ENCODE peak calls at places on chromosomes 13 and 19, in eight cellular contexts. U is WERI-Rb-1, Y is heart left ventricle, J is OCI-LY7, H is colonic mucosa, K is body of pancreas, S is gastrocnemius medialis, W is hepatocyte. M is an unnamed sample.

GRCh38 chr19:35029737-35030256 is 473 bp upstream of the SCN1B start:
- DNase-seq in H (no peak), Y (no peak), J (no peak), W (no peak), K (no peak), S (peak; percentile 56), U (peak; percentile 33), M (no peak)

GRCh38 chr13:75486146-75486545 is 4.2 kb upstream of the TBC1D4 start:
- DNase-seq in K (no peak), Y (no peak), S (no peak), W (no peak), H (no peak), U (no peak), J (no peak), M (no peak)

GRCh38 chr19:28940751-28941500 is 272.0 kb downstream of the UQCRFS1 start:
- DNase-seq in U (no peak), W (no peak), J (no peak), K (no peak), H (no peak), S (no peak), Y (no peak), M (no peak)

GRCh38 chr19:8307965-8308866 is at the start of gene CD320:
- DNase-seq in Y (peak; percentile 94), U (peak; percentile 91), K (peak; percentile 90), J (peak; percentile 90), H (peak; percentile 93), W (peak; percentile 96), S (peak; percentile 84), M (peak; percentile 71)

GRCh38 chr13:80237646-80238045 is 103.3 kb downstream of the SPRY2 start:
- DNase-seq in U (no peak), Y (no peak), J (no peak), W (no peak), S (no peak), K (no peak), H (no peak), M (no peak)

GRCh38 chr19:31149306-31149975 is 199.8 kb downstream of the TSHZ3 start:
- DNase-seq in S (no peak), K (no peak), H (no peak), J (no peak), W (no peak), U (peak; percentile 64), Y (no peak), M (no peak)

GRCh38 chr13:112012705-112013085 is 54.3 kb upstream of the SOX1 start:
- DNase-seq in W (no peak), H (no peak), J (no peak), K (no peak), Y (no peak), S (no peak), U (no peak), M (no peak)

GRCh38 chr13:46751811-46752635 is 44.9 kb downstream of the ESD start:
- DNase-seq in U (peak; percentile 14), S (no peak), W (no peak), H (no peak), Y (no peak), J (peak; percentile 65), K (peak; percentile 34), M (peak; percentile 25)

GRCh38 chr19:29266001-29266400 is 53.0 kb upstream of the UQCRFS1 start:
- DNase-seq in K (no peak), W (no peak), S (no peak), J (no peak), Y (no peak), U (no peak), H (no peak), M (no peak)

GRCh38 chr19:18932216-18932841 is 8.7 kb downstream of the HOMER3 start:
- DNase-seq in U (peak; percentile 68), W (peak; percentile 76), H (peak; percentile 92), Y (peak; percentile 81), S (peak; percentile 69), K (peak; percentile 71), J (peak; percentile 85), M (peak; percentile 84)

GRCh38 chr13:60574706-60575105 is 177.7 kb downstream of the TDRD3 start:
- DNase-seq in K (no peak), Y (no peak), U (no peak), H (no peak), S (no peak), J (no peak), W (no peak), M (no peak)

GRCh38 chr13:60074397-60074796 is 89.3 kb downstream of the DIAPH3 start:
- DNase-seq in K (no peak), Y (no peak), H (no peak), J (no peak), S (no peak), W (no peak), U (no peak), M (no peak)

GRCh38 chr13:42875448-42876269 is 94.3 kb downstream of the FAM216B start:
- DNase-seq in S (no peak), U (no peak), Y (no peak), J (no peak), K (no peak), W (peak; percentile 65), H (no peak), M (no peak)

GRCh38 chr13:21933001-21933400 is 262.1 kb downstream of the FGF9 start:
- DNase-seq in J (no peak), W (no peak), S (no peak), K (no peak), Y (no peak), U (no peak), H (peak; percentile 26), M (no peak)

GRCh38 chr13:23654111-23655110 is 84.2 kb downstream of the TNFRSF19 start:
- DNase-seq in W (no peak), J (no peak), Y (peak; percentile 70), H (no peak), U (no peak), K (no peak), S (no peak), M (no peak)

GRCh38 chr13:68099616-68100015 is 869.5 kb upstream of the PCDH9 start:
- DNase-seq in Y (no peak), S (no peak), H (no peak), W (peak; percentile 7), K (no peak), U (no peak), J (no peak), M (no peak)

GRCh38 chr13:67133476-67133875 is 96.7 kb downstream of the PCDH9 start:
- DNase-seq in K (no peak), U (no peak), W (no peak), Y (no peak), S (no peak), H (no peak), J (no peak), M (no peak)

GRCh38 chr19:11288349-11288748 is 7.6 kb upstream of the TSPAN16 start:
- DNase-seq in S (no peak), J (no peak), H (no peak), W (no peak), Y (no peak), K (no peak), U (peak; percentile 20), M (no peak)

GRCh38 chr19:2302319-2303208 is 5.4 kb downstream of the LINGO3 start:
- DNase-seq in J (no peak), S (peak; percentile 53), Y (peak; percentile 52), H (no peak), W (peak; percentile 21), K (peak; percentile 63), U (no peak), M (no peak)

GRCh38 chr13:112990783-112991182 is 21.8 kb downstream of the MCF2L start:
- DNase-seq in S (no peak), U (peak; percentile 57), Y (no peak), H (peak; percentile 87), J (no peak), K (peak; percentile 89), W (peak; percentile 84), M (no peak)

GRCh38 chr19:57419439-57419838 is 8.5 kb downstream of the ZNF17 start:
- DNase-seq in H (no peak), U (no peak), K (no peak), W (no peak), Y (no peak), S (no peak), J (no peak), M (no peak)
- H3K9me3 ChIP-seq in H (peaks cover 11% of the 10 kb centered on the region), U (no peaks in the 10 kb centered on the region), K (no peaks in the 10 kb centered on the region), W (no peaks in the 10 kb centered on the region), Y (no peaks in the 10 kb centered on the region), S (no peaks in the 10 kb centered on the region), J (no peaks in the 10 kb centered on the region), M (peaks cover 73% of the 10 kb centered on the region)

DNA sequence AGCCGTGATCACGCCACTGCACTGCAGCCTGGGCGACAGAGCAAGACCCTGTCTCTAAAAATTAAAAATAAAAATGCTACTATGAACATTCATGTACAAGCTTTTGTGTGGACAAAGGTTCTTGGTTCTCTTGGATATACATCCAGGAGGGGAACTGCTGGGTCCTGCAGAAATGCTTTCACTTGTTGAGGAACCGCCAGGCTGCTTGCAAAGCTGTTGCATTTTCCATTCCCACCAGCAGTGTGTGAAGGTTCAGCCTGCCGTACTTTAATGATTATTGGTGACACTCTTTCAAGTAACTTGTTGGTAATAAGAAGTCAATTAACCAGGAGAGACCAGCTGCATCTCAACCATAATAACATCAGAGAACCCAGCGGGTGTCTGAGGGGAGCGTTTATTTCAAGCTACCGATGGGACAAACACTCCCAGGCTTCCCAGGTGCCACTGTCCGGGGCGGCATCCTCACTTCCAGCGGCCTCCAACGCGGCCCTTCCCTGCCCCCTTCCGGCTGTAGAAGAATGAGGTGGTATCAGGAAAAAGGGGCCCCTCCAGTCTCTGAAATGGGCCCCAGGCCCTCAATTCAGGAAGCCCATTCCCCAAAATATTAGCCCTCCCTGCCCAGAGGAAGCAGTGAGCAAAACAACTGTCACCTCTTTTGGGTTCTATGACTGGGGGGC is 15.2 kb upstream of the PPP1R12C start:
- DNase-seq in H (no peak), J (peak; percentile 45), W (no peak), K (no peak), Y (no peak), S (no peak), U (no peak), M (no peak)
- TF ChIP-seq CTCF in H (no peak), J (peak; percentile 77), W (no peak), K (no peak), Y (no peak), S (no peak), U (no peak), M (no peak)

GRCh38 chr19:57406516-57407123 is 4.3 kb upstream of the ZNF17 start:
- DNase-seq in H (peak; percentile 67), Y (peak; percentile 65), S (peak; percentile 53), J (peak; percentile 69), K (peak; percentile 54), U (peak; percentile 80), W (peak; percentile 86), M (peak; percentile 70)
- H3K9me3 ChIP-seq in H (no peaks in the 10 kb centered on the region), Y (no peaks in the 10 kb centered on the region), S (no peaks in the 10 kb centered on the region), J (peaks cover 18% of the 10 kb centered on the region), K (no peaks in the 10 kb centered on the region), U (no peaks in the 10 kb centered on the region), W (no peaks in the 10 kb centered on the region), M (peaks cover 7% of the 10 kb centered on the region)

GRCh38 chr13:41310963-41311606 is at the start of gene NAA16:
- DNase-seq in W (peak; percentile 93), Y (peak; percentile 95), J (peak; percentile 93), S (peak; percentile 90), K (peak; percentile 91), U (peak; percentile 87), H (peak; percentile 88), M (peak; percentile 93)
- TF ChIP-seq CTCF in W (no peak), Y (no peak), J (peak; percentile 1), S (no peak), K (no peak), U (no peak), H (no peak), M (no peak)